ENCODE peak calls at places on chromosome 10, in seven cellular contexts. B is IMR-90; D is RWPE1; J is cardiac muscle cell; F is CD4-positive, alpha-beta T cell; O is GM10248; N is cardiac fibroblast. I is an unnamed sample.

GRCh38 chr10:119412244-119412750 is 130.2 kb downstream of the RGS10 start:
- DNase-seq in O (no peak), F (no peak), D (no peak), J (no peak), N (peak; percentile 78), B (peak; percentile 55), I (no peak)

GRCh38 chr10:44857363-44858016 is 53.6 kb upstream of the TMEM72 start:
- DNase-seq in B (peak; percentile 84), O (peak; percentile 80), F (peak; percentile 48), J (peak; percentile 57), N (peak; percentile 95), D (peak; percentile 45), I (peak; percentile 94)

GRCh38 chr10:3749011-3749410 is 36.0 kb downstream of the KLF6 start:
- DNase-seq in D (no peak), J (no peak), N (no peak), B (no peak), F (no peak), O (no peak), I (no peak)

GRCh38 chr10:81872206-81872605 is 2.8 kb upstream of the NRG3 start:
- DNase-seq in N (no peak), J (no peak), F (no peak), B (no peak), D (no peak), O (no peak), I (peak; percentile 48)

GRCh38 chr10:44477021-44477420 is 92.1 kb upstream of the CXCL12 start:
- DNase-seq in D (no peak), F (no peak), N (peak; percentile 82), J (no peak), O (no peak), B (peak; percentile 65), I (peak; percentile 75)

GRCh38 chr10:119270893-119271361 is 63.6 kb downstream of the GRK5 start:
- DNase-seq in B (peak; percentile 51), D (peak; percentile 41), O (peak; percentile 70), J (no peak), N (peak; percentile 94), F (peak; percentile 49), I (peak; percentile 39)

GRCh38 chr10:110016037-110016436 is 8.3 kb downstream of the ADD3 start:
- DNase-seq in F (no peak), J (peak; percentile 29), O (no peak), D (no peak), B (peak; percentile 28), N (peak; percentile 54), I (no peak)

GRCh38 chr10:24703700-24704099 is 20.0 kb downstream of the ARHGAP21 start:
- DNase-seq in N (no peak), D (no peak), F (no peak), J (no peak), B (peak; percentile 93), O (no peak), I (no peak)

GRCh38 chr10:86668297-86669165 is at the start of gene LDB3:
- DNase-seq in D (peak; percentile 51), B (peak; percentile 73), N (peak; percentile 29), J (peak; percentile 97), F (no peak), O (peak; percentile 71), I (peak; percentile 36)

GRCh38 chr10:87578799-87579401 is 74.2 kb downstream of the MINPP1 start:
- DNase-seq in D (no peak), F (no peak), J (no peak), B (peak; percentile 31), O (no peak), N (peak; percentile 52), I (peak; percentile 35)

GRCh38 chr10:32104181-32104580 is 48.0 kb upstream of the KIF5B start:
- DNase-seq in B (no peak), F (no peak), O (no peak), J (no peak), D (no peak), N (peak; percentile 20), I (no peak)

GRCh38 chr10:21518629-21519321 is 6.7 kb downstream of the SKIDA1 start:
- DNase-seq in N (peak; percentile 77), B (peak; percentile 56), O (no peak), J (peak; percentile 74), F (no peak), D (no peak), I (no peak)

GRCh38 chr10:99731296-99732032 is 463 bp downstream of the COX15 start:
- DNase-seq in D (no peak), J (no peak), O (no peak), N (no peak), F (no peak), B (no peak), I (no peak)

GRCh38 chr10:64283621-64284020 is 762.4 kb downstream of the REEP3 start:
- DNase-seq in J (no peak), F (no peak), D (no peak), N (no peak), B (no peak), O (no peak), I (no peak)

GRCh38 chr10:103849880-103850571 is 5.3 kb downstream of the SH3PXD2A start:
- DNase-seq in B (peak; percentile 93), D (peak; percentile 78), O (no peak), J (no peak), F (no peak), N (peak; percentile 71), I (peak; percentile 86)

GRCh38 chr10:113087082-113088029 is 137.3 kb downstream of the TCF7L2 start:
- DNase-seq in F (no peak), N (peak; percentile 99), J (no peak), B (peak; percentile 100), D (peak; percentile 93), O (no peak), I (peak; percentile 99)

GRCh38 chr10:124323145-124323725 is 95.5 kb downstream of the OAT start:
- DNase-seq in D (no peak), N (no peak), B (no peak), O (no peak), J (no peak), F (no peak), I (peak; percentile 37)

GRCh38 chr10:44207160-44207559 is 177.7 kb downstream of the CXCL12 start:
- DNase-seq in B (no peak), N (no peak), O (no peak), F (no peak), J (no peak), D (no peak), I (no peak)

GRCh38 chr10:75408911-75409885 is 7.6 kb upstream of the ZNF503 start:
- DNase-seq in B (no peak), F (peak; percentile 17), J (peak; percentile 83), O (peak; percentile 71), D (peak; percentile 87), N (peak; percentile 56), I (no peak)

GRCh38 chr10:75408512-75408881 is 6.9 kb upstream of the ZNF503 start:
- DNase-seq in F (no peak), B (no peak), N (no peak), O (no peak), J (peak; percentile 38), D (no peak), I (no peak)

GRCh38 chr10:75406158-75407065 is 4.8 kb upstream of the ZNF503 start:
- DNase-seq in F (no peak), D (no peak), B (no peak), N (no peak), O (no peak), J (peak; percentile 16), I (no peak)

GRCh38 chr10:75407296-75407715 is 5.7 kb upstream of the ZNF503 start:
- DNase-seq in O (no peak), D (no peak), N (no peak), B (no peak), F (no peak), J (peak; percentile 12), I (no peak)

GRCh38 chr10:75407716-75408511 is 6.3 kb upstream of the ZNF503 start:
- DNase-seq in N (no peak), B (no peak), J (peak; percentile 66), F (no peak), D (no peak), O (no peak), I (no peak)
- TF ChIP-seq CTCF in N (no peak), B (peak; percentile 0), J (no peak), F (no peak), D (peak; percentile 31), O (no peak), I (no peak)

GRCh38 chr10:102713814-102714620 is at the start of gene ARL3:
- DNase-seq in F (peak; percentile 92), D (peak; percentile 99), J (peak; percentile 98), B (peak; percentile 98), O (peak; percentile 98), N (peak; percentile 99), I (peak; percentile 97)

GRCh38 chr10:102715880-102716279 is 1.4 kb downstream of the SFXN2 start:
- DNase-seq in D (no peak), F (no peak), B (no peak), N (no peak), O (no peak), J (no peak), I (no peak)

GRCh38 chr10:102713483-102713813 is 749 bp downstream of the ARL3 start:
- DNase-seq in N (no peak), O (no peak), D (no peak), J (no peak), F (no peak), B (peak; percentile 19), I (no peak)

GRCh38 chr10:102712843-102713242 is 1.4 kb downstream of the ARL3 start:
- DNase-seq in N (no peak), O (no peak), D (no peak), B (no peak), F (no peak), J (no peak), I (no peak)

GRCh38 chr10:102714621-102715455 is at the start of gene SFXN2:
- DNase-seq in B (no peak), J (no peak), D (no peak), O (no peak), N (no peak), F (peak; percentile 43), I (no peak)
- TF ChIP-seq CTCF in B (no peak), J (no peak), D (no peak), O (peak; percentile 34), N (no peak), F (no peak), I (no peak)

GRCh38 chr10:88953662-88954061 is 1.1 kb upstream of the ACTA2 start:
- DNase-seq in B (no peak), O (no peak), F (no peak), D (no peak), J (no peak), N (no peak), I (no peak)
- TF ChIP-seq CTCF in B (no peak), O (no peak), F (no peak), D (no peak), J (no peak), N (no peak), I (no peak)

GRCh38 chr10:531541-531940 is 157.9 kb downstream of the DIP2C start:
- DNase-seq in O (no peak), D (no peak), N (no peak), J (no peak), B (no peak), F (no peak), I (no peak)

GRCh38 chr10:528173-529165 is 161.0 kb downstream of the DIP2C start:
- DNase-seq in J (no peak), F (no peak), O (no peak), N (no peak), D (no peak), B (no peak), I (no peak)

GRCh38 chr10:527416-527815 is 162.1 kb downstream of the DIP2C start:
- DNase-seq in N (no peak), O (no peak), F (no peak), J (no peak), B (peak; percentile 66), D (no peak), I (no peak)

GRCh38 chr10:530717-531116 is 158.8 kb downstream of the DIP2C start:
- DNase-seq in D (no peak), N (no peak), B (no peak), F (no peak), O (no peak), J (no peak), I (no peak)

GRCh38 chr10:529831-530230 is 159.6 kb downstream of the DIP2C start:
- DNase-seq in O (no peak), J (no peak), N (no peak), B (no peak), D (no peak), F (no peak), I (no peak)
- TF ChIP-seq CTCF in O (no peak), J (no peak), N (no peak), B (no peak), D (no peak), F (no peak), I (no peak)

I was measured in brain microvascular endothelial cell.